ENCODE peak calls at places on chromosomes 5 and 9, in nine cellular contexts. Q is HepG2; J is HFF-Myc; T is aorta; C is cardiac muscle cell; F is SJSA1; W is transverse colon; R is stomach; N is CD8-positive, alpha-beta T cell. S is an unnamed sample.

GRCh38 chr5:125913200-125913599 is 510.0 kb upstream of the GRAMD2B start:
- DNase-seq in W (no peak), R (no peak), Q (no peak), N (no peak), J (no peak), C (no peak), F (no peak), T (no peak), S (no peak)

GRCh38 chr9:100028201-100028784 is 70.5 kb downstream of the ERP44 start:
- DNase-seq in N (peak; percentile 72), T (peak; percentile 80), R (peak; percentile 76), J (peak; percentile 55), F (peak; percentile 45), Q (peak; percentile 61), W (peak; percentile 73), C (peak; percentile 86), S (peak; percentile 89)

GRCh38 chr5:165459232-165459631 is 1953.8 kb downstream of the MAT2B start:
- DNase-seq in N (no peak), R (no peak), T (no peak), F (no peak), J (no peak), Q (no peak), C (no peak), W (no peak), S (no peak)

GRCh38 chr5:159504106-159504856 is 174.0 kb upstream of the IL12B start:
- DNase-seq in W (no peak), N (no peak), Q (no peak), J (no peak), F (no peak), R (no peak), C (peak; percentile 29), T (no peak), S (peak; percentile 82)

GRCh38 chr5:28574616-28575015 is 1536.2 kb upstream of the CDH9 start:
- DNase-seq in N (no peak), T (no peak), J (no peak), Q (no peak), W (no peak), C (no peak), R (no peak), F (no peak), S (peak; percentile 5)

GRCh38 chr9:124934290-124934689 is 6.6 kb downstream of the GOLGA1 start:
- DNase-seq in F (no peak), J (no peak), T (no peak), R (no peak), W (no peak), N (no peak), C (no peak), Q (no peak), S (peak; percentile 59)

GRCh38 chr9:90065851-90066250 is 461.0 kb downstream of the GADD45G start:
- DNase-seq in W (no peak), R (no peak), F (no peak), C (no peak), T (no peak), J (no peak), Q (no peak), N (no peak), S (no peak)

GRCh38 chr5:148729182-148729581 is 74.9 kb upstream of the HTR4 start:
- DNase-seq in T (no peak), Q (no peak), N (no peak), R (no peak), F (no peak), J (no peak), C (peak; percentile 18), W (peak; percentile 15), S (peak; percentile 33)

GRCh38 chr5:135829681-135830383 is 4.6 kb upstream of the SLC25A48 start:
- DNase-seq in R (peak; percentile 63), J (peak; percentile 15), T (peak; percentile 61), N (peak; percentile 19), Q (peak; percentile 20), W (peak; percentile 76), C (peak; percentile 67), F (peak; percentile 66), S (peak; percentile 68)

DNA sequence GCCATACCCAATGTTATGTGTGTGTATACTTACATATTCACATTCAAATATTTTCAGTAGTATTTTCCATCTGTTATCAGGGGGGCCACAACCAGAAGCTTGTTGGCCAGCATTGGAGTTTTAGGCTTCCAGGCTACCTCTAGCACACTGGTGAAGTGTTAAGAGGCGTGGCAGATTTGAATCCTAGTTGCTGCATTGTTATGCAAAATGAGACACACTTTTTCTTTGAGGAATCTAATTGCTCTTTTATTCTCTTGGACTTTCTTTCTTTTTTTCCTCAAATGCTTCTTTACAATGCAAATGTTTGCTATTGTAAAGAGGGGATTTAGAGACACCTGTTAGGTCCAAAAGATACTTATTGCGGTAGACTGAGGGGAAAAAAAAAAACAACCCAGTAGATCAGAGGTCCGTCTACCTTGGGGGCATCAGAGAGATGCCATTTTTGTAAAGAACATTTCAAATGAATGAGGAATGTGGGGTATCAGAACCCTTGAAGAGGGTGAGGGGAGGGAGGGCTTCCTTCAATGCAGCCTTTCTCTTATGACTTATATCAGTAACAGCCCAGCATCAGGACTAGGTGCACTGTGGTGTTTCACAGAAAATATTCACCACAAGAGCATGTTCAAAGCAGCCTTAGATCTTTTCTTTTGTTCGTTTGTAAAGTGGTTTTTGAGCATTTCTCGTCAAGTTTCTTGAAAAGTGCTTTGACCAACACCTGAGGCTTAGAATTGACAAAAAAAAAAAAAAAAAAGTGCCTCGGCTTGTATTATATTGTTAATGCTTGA is 3.8 kb downstream of the SMARCA2 start:
- DNase-seq in F (no peak), C (no peak), R (no peak), J (no peak), T (no peak), N (no peak), Q (no peak), W (no peak), S (no peak)
- H3K4me3 ChIP-seq in F (no peak overlapping the region), C (peak overlapping the region; percentile 67), R (peak overlapping the region; percentile 89), J (peak overlapping the region; percentile 86), T (no peak overlapping the region), N (peak overlapping the region; percentile 78), Q (peak overlapping the region; percentile 76), W (peak overlapping the region; percentile 49), S (peak overlapping the region; percentile 90)

GRCh38 chr9:19460258-19460657 is 51.4 kb downstream of the ACER2 start:
- DNase-seq in C (no peak), W (no peak), R (no peak), T (no peak), F (no peak), J (no peak), Q (no peak), N (no peak), S (no peak)

GRCh38 chr9:19461135-19461534 is 52.3 kb downstream of the ACER2 start:
- DNase-seq in J (no peak), Q (no peak), N (no peak), C (no peak), T (no peak), F (no peak), R (no peak), W (no peak), S (no peak)

GRCh38 chr9:19456996-19457693 is 48.3 kb downstream of the ACER2 start:
- DNase-seq in F (peak; percentile 37), R (peak; percentile 68), W (peak; percentile 75), J (peak; percentile 54), C (peak; percentile 86), N (peak; percentile 78), Q (peak; percentile 66), T (peak; percentile 58), S (peak; percentile 86)

GRCh38 chr9:19457694-19458009 is 48.8 kb downstream of the ACER2 start:
- DNase-seq in C (no peak), W (no peak), N (no peak), J (no peak), R (no peak), Q (no peak), F (no peak), T (no peak), S (no peak)
- H3K4me3 ChIP-seq in C (no peak overlapping the region), W (no peak overlapping the region), N (no peak overlapping the region), J (no peak overlapping the region), R (peak overlapping the region; percentile 6), Q (no peak overlapping the region), F (no peak overlapping the region), T (no peak overlapping the region), S (peak overlapping the region; percentile 32)

GRCh38 chr9:116115731-116116353 is 37.7 kb upstream of the PAPPA start:
- DNase-seq in C (peak; percentile 83), N (no peak), T (no peak), R (no peak), J (no peak), F (peak; percentile 32), W (no peak), Q (no peak), S (peak; percentile 58)
- H3K4me3 ChIP-seq in C (no peak overlapping the region), N (no peak overlapping the region), T (no peak overlapping the region), R (no peak overlapping the region), J (no peak overlapping the region), F (no peak overlapping the region), W (no peak overlapping the region), Q (no peak overlapping the region), S (no peak overlapping the region)

DNA sequence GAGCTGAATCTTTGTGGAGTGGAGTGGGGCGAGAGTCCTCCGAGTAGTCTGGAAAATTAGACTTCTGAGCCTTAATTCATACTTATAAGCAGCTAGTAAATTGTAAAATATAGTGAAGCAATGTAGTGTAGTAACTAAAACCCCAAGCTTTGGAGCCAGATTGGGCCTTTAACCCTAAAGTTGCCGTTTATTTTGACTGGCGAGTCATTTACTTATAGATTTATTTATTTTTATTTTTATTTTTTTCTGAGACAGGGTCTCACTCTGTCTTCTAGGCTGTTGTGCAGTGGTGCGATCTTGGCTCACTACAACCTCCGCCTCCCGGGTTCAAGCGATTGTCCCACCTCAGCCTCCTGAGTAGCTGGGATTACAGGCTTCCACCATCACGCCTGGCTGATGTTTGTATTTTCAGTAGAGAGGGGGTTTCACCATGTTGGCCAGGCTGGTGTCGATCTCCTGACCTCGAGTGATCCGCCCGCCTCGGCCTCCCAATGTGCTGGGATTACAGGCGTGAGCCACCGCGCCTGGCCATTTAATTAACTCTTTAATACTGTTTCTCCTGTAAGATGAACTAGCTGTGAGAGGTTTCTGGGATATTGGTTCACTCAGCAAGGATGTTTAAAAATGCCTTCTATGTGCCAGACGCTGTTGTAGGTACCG is 687 bp upstream of the RPS23 start:
- DNase-seq in C (no peak), R (no peak), W (no peak), F (no peak), Q (no peak), N (no peak), T (no peak), J (no peak), S (no peak)
- H3K4me3 ChIP-seq in C (peak overlapping the region; percentile 82), R (peak overlapping the region; percentile 99), W (peak overlapping the region; percentile 60), F (peak overlapping the region; percentile 68), Q (peak overlapping the region; percentile 94), N (peak overlapping the region; percentile 63), T (peak overlapping the region; percentile 38), J (peak overlapping the region; percentile 71), S (peak overlapping the region; percentile 91)

GRCh38 chr5:67192719-67193464 is 3.7 kb downstream of the CD180 start:
- DNase-seq in N (no peak), R (no peak), F (no peak), W (no peak), C (no peak), T (no peak), Q (no peak), J (no peak), S (no peak)
- H3K4me3 ChIP-seq in N (no peak overlapping the region), R (no peak overlapping the region), F (no peak overlapping the region), W (no peak overlapping the region), C (no peak overlapping the region), T (no peak overlapping the region), Q (no peak overlapping the region), J (no peak overlapping the region), S (no peak overlapping the region)

GRCh38 chr5:120852222-120852860 is 388.2 kb downstream of the PRR16 start:
- DNase-seq in C (no peak), J (no peak), W (no peak), F (no peak), T (no peak), Q (no peak), N (no peak), R (no peak), S (no peak)
- H3K4me3 ChIP-seq in C (no peak overlapping the region), J (no peak overlapping the region), W (no peak overlapping the region), F (no peak overlapping the region), T (no peak overlapping the region), Q (no peak overlapping the region), N (no peak overlapping the region), R (no peak overlapping the region), S (no peak overlapping the region)